ENCODE peak calls at places on chromosome 4, in seven cellular contexts. R is H1, T is HCT116, F is SK-N-SH, Z is HepG2, K is K562, U is Panc1. B is an unnamed sample.

GRCh38 chr4:153112071-153112460 is 92.2 kb upstream of the TRIM2 start:
- DNase-seq in F (no peak), K (no peak), R (no peak), T (no peak), Z (no peak), U (no peak), B (no peak)

GRCh38 chr4:150018257-150018656 is 60.0 kb upstream of the DCLK2 start:
- DNase-seq in K (no peak), R (no peak), T (no peak), U (no peak), F (no peak), Z (no peak), B (no peak)

GRCh38 chr4:151835467-151835866 is 74.7 kb upstream of the GATB start:
- DNase-seq in K (no peak), Z (no peak), F (no peak), U (no peak), R (no peak), T (no peak), B (no peak)

GRCh38 chr4:168388890-168389289 is 70.3 kb upstream of the DDX60 start:
- DNase-seq in R (no peak), F (no peak), Z (no peak), K (no peak), T (no peak), U (no peak), B (no peak)

GRCh38 chr4:114163051-114163450 is 183.6 kb upstream of the ARSJ start:
- DNase-seq in U (no peak), F (no peak), T (no peak), K (no peak), R (no peak), Z (no peak), B (no peak)

GRCh38 chr4:23770011-23770410 is 119.8 kb downstream of the PPARGC1A start:
- DNase-seq in R (no peak), U (no peak), K (no peak), F (no peak), Z (no peak), T (no peak), B (no peak)

GRCh38 chr4:186829740-186830449 is 106.2 kb upstream of the FAT1 start:
- DNase-seq in K (peak; percentile 45), R (no peak), Z (peak; percentile 52), F (no peak), T (peak; percentile 82), U (no peak), B (no peak)

GRCh38 chr4:141435446-141436225 is 200.7 kb upstream of the IL15 start:
- DNase-seq in R (no peak), K (no peak), F (no peak), Z (no peak), U (no peak), T (no peak), B (no peak)

DNA sequence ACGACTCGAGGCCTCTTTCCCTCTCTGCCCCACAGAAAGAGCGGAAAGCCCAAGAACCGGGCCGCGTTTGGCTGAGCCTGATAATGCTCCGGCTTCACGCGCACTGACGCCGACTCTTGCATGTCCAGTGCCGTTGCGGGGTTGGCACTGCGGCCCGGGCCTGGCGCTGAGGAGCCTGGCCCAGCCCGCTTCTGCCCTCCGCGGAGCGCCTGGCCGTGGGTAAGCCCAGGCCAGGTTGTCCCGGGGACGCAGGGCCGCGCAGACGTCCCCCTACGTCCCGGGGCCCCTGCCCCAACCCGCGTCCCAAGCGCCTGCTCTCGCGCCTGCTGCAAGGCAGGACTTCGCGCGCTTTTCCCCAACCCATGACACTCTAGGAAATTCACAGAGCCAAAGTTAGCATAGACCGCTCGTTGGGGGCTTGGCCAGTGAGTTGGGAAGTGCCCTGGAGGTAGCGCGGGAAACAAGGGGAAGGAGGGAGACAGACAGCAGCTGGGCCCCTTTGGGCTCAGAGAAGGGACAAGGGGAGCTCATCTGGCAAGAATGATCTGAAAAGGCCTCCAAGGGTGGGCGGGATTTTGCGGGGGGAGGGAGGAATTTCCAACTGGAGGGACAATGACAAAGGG is 603 bp upstream of the LRPAP1 start:
- DNase-seq in U (no peak), K (no peak), Z (no peak), R (no peak), F (no peak), T (no peak), B (no peak)
- TF ChIP-seq SIN3A in U (no peak), K (no peak), Z (no peak), R (no peak), F (no peak), T (no peak), B (no peak)

GRCh38 chr4:128565565-128566186 is 243.8 kb upstream of the JADE1 start:
- DNase-seq in R (peak; percentile 80), T (peak; percentile 46), U (no peak), K (no peak), F (peak; percentile 42), Z (peak; percentile 51), B (no peak)
- TF ChIP-seq SIN3A in R (no peak), T (no peak), U (no peak), K (no peak), F (no peak), Z (no peak), B (no peak)

GRCh38 chr4:73839071-73839470 is 2.6 kb downstream of the CXCL6 start:
- DNase-seq in F (no peak), U (no peak), T (no peak), R (no peak), K (no peak), Z (no peak), B (no peak)
- TF ChIP-seq SIN3A in F (no peak), U (no peak), T (no peak), R (no peak), K (no peak), Z (no peak), B (no peak)

GRCh38 chr4:85777908-85778808 is 303.2 kb downstream of the ARHGAP24 start:
- DNase-seq in T (no peak), U (no peak), F (no peak), R (no peak), Z (no peak), K (no peak), B (peak; percentile 59)

GRCh38 chr4:85783483-85783882 is 308.5 kb downstream of the ARHGAP24 start:
- DNase-seq in K (no peak), F (no peak), U (no peak), R (no peak), Z (no peak), T (no peak), B (no peak)

GRCh38 chr4:85778809-85779124 is 303.8 kb downstream of the ARHGAP24 start:
- DNase-seq in T (no peak), K (no peak), Z (no peak), R (no peak), F (no peak), U (no peak), B (no peak)

GRCh38 chr4:85779165-85779564 is 304.2 kb downstream of the ARHGAP24 start:
- DNase-seq in U (no peak), T (no peak), F (no peak), R (no peak), K (no peak), Z (no peak), B (no peak)

GRCh38 chr4:85780664-85781063 is 305.7 kb downstream of the ARHGAP24 start:
- DNase-seq in U (no peak), R (no peak), K (no peak), F (no peak), T (no peak), Z (no peak), B (no peak)
- TF ChIP-seq SIN3A in U (no peak), R (no peak), K (no peak), F (no peak), T (no peak), Z (no peak), B (no peak)

GRCh38 chr4:163467371-163467770 is 6.2 kb downstream of the TKTL2 start:
- DNase-seq in U (no peak), R (no peak), F (no peak), Z (no peak), K (no peak), T (no peak), B (no peak)
- TF ChIP-seq SIN3A in U (no peak), R (no peak), F (no peak), Z (no peak), K (no peak), T (no peak), B (no peak)

DNA sequence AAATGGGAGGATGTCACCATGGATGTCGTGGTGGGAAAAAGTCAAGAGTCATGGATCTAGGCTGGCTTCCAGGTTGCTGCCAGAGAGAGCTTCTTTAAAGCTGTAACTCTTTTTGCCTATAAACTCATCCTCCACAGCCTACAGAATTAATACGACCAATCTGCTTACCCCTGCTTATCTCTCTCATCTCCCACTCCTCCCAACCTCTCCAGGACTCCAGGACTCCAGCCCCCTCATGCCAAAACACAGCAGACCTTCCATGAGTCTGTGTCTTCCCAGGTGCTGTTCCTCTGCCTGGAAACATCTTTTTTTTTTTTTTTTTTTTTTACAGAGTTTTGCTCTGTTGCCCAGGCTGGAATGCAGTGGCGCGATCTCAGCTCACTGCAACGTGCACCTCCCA is 15.3 kb upstream of the SLC10A4 start:
- DNase-seq in T (no peak), Z (no peak), U (no peak), R (no peak), F (no peak), K (no peak), B (no peak)
- TF ChIP-seq SIN3A in T (no peak), Z (no peak), U (no peak), R (no peak), F (no peak), K (no peak), B (no peak)

GRCh38 chr4:90028460-90028859 is 98.7 kb upstream of the CCSER1 start:
- DNase-seq in R (no peak), F (no peak), Z (no peak), T (no peak), U (no peak), K (no peak), B (no peak)

GRCh38 chr4:90025248-90025647 is 101.9 kb upstream of the CCSER1 start:
- DNase-seq in F (no peak), K (no peak), T (peak; percentile 13), Z (no peak), U (no peak), R (no peak), B (no peak)

GRCh38 chr4:90027565-90027964 is 99.6 kb upstream of the CCSER1 start:
- DNase-seq in U (no peak), T (no peak), Z (no peak), F (no peak), R (no peak), K (no peak), B (no peak)

GRCh38 chr4:90030202-90030601 is 97.0 kb upstream of the CCSER1 start:
- DNase-seq in R (no peak), K (no peak), T (no peak), F (no peak), U (no peak), Z (no peak), B (no peak)

GRCh38 chr4:90030953-90031352 is 96.2 kb upstream of the CCSER1 start:
- DNase-seq in F (no peak), T (peak; percentile 23), U (no peak), R (no peak), K (no peak), Z (no peak), B (no peak)
- TF ChIP-seq SIN3A in F (no peak), T (no peak), U (no peak), R (no peak), K (no peak), Z (no peak), B (no peak)

DNA sequence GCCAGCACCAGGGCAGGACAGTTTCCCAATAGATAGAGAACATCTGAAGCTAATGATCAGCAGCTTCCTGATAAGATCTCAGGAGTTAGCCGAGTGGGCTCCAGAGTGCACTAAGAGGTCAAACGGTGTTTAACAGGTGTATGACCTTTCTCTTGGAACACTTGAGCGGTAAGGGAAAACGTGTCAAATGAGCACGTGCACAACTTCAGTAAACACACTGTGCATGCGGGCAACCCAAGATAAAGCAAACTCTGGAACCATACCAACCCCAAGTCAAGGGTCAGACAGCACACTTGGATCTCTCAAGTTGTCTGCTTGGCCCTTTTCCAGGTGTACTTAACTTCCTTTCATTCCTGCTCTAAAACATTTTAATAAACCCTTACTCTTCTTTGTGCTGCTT is 1941.5 kb upstream of the PCDH10 start:
- DNase-seq in K (no peak), U (no peak), T (no peak), R (no peak), F (no peak), Z (no peak), B (no peak)
- TF ChIP-seq SIN3A in K (no peak), U (no peak), T (no peak), R (no peak), F (no peak), Z (no peak), B (no peak)

B was measured in GM12878.